ENCODE peak calls at places on chromosome 1, in six cellular contexts. L, B, K, H, V and S are unnamed samples.

GRCh38 chr1:198660341-198661056 is 21.7 kb downstream of the PTPRC start:
- DNase-seq in L (no peak), B (no peak), K (no peak), H (no peak), V (no peak), S (no peak)

GRCh38 chr1:30748699-30749401 is 8.7 kb downstream of the LAPTM5 start:
- DNase-seq in L (no peak), B (no peak), K (no peak), H (no peak), V (no peak), S (peak)

GRCh38 chr1:118504231-118504644 is 319.2 kb upstream of the SPAG17 start:
- DNase-seq in L (no peak), B (peak), K (no peak), H (no peak), V (no peak), S (peak)

GRCh38 chr1:4653796-4654715 is at the start of gene AJAP1:
- DNase-seq in L (peak), B (no peak), K (no peak), H (no peak), V (peak), S (peak)

GRCh38 chr1:59926381-59927243 is at the start of gene CYP2J2:
- DNase-seq in L (peak), B (peak), K (no peak), H (peak), V (no peak), S (peak)

GRCh38 chr1:154772611-154773515 is 97.2 kb downstream of the KCNN3 start:
- DNase-seq in L (peak), B (peak), K (peak), H (peak), V (no peak), S (peak)

GRCh38 chr1:182784556-182785171 is 4.9 kb upstream of the NPL start:
- DNase-seq in L (no peak), B (peak), K (peak), H (no peak), V (peak), S (no peak)

GRCh38 chr1:25461783-25462182 is 31.1 kb downstream of the MACO1 start:
- DNase-seq in L (no peak), B (no peak), K (no peak), H (no peak), V (no peak), S (no peak)

GRCh38 chr1:17239420-17239819 is 9.5 kb upstream of the PADI3 start:
- DNase-seq in L (peak), B (peak), K (no peak), H (no peak), V (no peak), S (peak)

GRCh38 chr1:59266180-59266926 is 30.5 kb upstream of the FGGY start:
- DNase-seq in L (no peak), B (no peak), K (no peak), H (no peak), V (no peak), S (no peak)

GRCh38 chr1:246582301-246583055 is 16.2 kb downstream of the CNST start:
- DNase-seq in L (no peak), B (no peak), K (no peak), H (no peak), V (no peak), S (no peak)

GRCh38 chr1:234726359-234726836 is 116.4 kb upstream of the IRF2BP2 start:
- DNase-seq in L (peak), B (peak), K (no peak), H (no peak), V (peak), S (peak)

GRCh38 chr1:104706631-104707147 is 957.0 kb downstream of the AMY1C start:
- DNase-seq in L (no peak), B (peak), K (no peak), H (no peak), V (no peak), S (no peak)

GRCh38 chr1:61241411-61241838 is 159.1 kb downstream of the NFIA start:
- DNase-seq in L (no peak), B (no peak), K (peak), H (no peak), V (peak), S (no peak)

DNA sequence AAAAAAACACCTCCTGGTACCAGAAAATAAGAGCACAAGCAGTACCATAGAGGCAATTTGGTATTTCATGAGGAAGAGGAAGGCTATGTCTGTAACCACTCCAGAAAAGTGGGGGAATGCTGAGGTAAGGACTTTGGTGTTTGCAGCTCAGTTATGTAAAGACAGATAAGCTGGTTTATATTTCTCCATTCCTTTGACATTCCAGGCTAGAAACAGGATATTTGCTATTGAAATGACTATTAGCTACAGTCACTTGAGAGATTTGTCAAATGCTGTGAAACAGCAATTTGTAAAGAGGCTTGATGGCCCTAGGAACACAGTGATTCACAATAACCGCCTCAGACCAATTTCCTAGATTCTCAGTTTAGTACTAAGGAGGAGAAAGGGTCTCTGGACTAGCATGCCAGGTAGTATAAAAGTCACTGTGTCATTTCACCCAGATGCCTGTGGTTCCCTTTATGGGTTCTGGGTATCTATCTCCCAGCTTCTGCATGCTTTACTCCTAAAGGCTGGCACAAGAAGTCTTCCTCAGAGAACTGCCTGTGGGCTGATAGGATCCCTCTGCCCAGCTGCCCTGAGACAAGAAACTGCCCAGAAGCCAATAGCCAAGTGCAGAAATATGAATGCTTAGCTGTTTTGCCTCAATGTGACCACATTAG is 80.5 kb downstream of the VCAM1 start:
- DNase-seq in L (no peak), B (no peak), K (no peak), H (no peak), V (no peak), S (no peak)
- H3K27ac ChIP-seq in L (no peak), B (no peak), K (no peak), H (no peak), V (no peak), S (no peak)

GRCh38 chr1:55506686-55507577 is 291.8 kb upstream of the USP24 start:
- DNase-seq in L (no peak), B (no peak), K (no peak), H (no peak), V (no peak), S (no peak)
- TF ChIP-seq CTCF in L (no peak), B (no peak), K (no peak), H (no peak), V (no peak), S (no peak)

GRCh38 chr1:31763671-31764306 is 351 bp downstream of the ADGRB2 start:
- DNase-seq in L (no peak), B (peak), K (no peak), H (no peak), V (no peak), S (no peak)

GRCh38 chr1:31765516-31765915 is 1.4 kb upstream of the ADGRB2 start:
- DNase-seq in L (no peak), B (no peak), K (no peak), H (no peak), V (no peak), S (no peak)

GRCh38 chr1:31765041-31765467 is 914 bp upstream of the ADGRB2 start:
- DNase-seq in L (no peak), B (peak), K (no peak), H (no peak), V (no peak), S (peak)

GRCh38 chr1:31762726-31763670 is 1.1 kb downstream of the ADGRB2 start:
- DNase-seq in L (peak), B (peak), K (peak), H (peak), V (peak), S (peak)

DNA sequence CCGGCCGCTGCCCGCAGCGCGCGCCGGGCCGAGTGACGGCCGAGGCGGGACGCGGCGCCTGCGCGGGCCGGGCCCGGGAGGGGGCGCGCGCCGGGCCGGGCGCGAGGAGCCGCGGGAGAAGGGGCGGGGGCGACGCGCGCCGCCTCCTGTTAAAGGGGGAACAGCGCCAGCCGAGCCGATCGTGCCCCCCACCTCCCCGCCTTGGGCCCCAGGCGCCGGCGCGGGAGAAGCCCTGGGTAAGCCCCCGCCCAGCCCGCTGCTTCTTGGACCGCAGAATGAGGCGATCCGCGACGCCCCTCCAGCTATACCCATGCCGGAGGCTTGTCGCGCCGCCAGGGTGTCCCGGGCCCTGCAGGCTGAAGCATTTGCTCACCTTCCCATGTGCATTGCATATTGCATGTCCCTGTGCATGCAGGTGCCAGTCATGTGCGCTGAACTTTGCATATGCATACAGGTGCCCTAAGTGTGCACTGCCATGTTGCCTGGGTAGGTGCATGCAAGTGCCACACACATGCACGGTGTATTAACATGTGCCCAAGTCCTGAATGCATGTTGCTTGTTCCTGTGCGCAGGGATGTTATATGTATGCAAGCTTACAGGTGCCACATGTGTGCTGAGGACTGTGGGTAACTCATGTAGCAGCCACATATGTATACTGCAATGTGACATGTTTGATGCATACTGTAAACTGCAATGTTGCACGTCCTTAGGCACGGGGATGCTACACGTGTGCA is at the start of gene ADGRB2:
- DNase-seq in L (peak), B (peak), K (no peak), H (peak), V (no peak), S (peak)
- H3K27ac ChIP-seq in L (no peak), B (no peak), K (no peak), H (no peak), V (no peak), S (no peak)

GRCh38 chr1:177181631-177182291 is 11.0 kb downstream of the BRINP2 start:
- DNase-seq in L (peak), B (peak), K (no peak), H (no peak), V (peak), S (peak)

GRCh38 chr1:177190308-177190970 is 19.7 kb downstream of the BRINP2 start:
- DNase-seq in L (no peak), B (no peak), K (no peak), H (no peak), V (no peak), S (no peak)

GRCh38 chr1:177183801-177184200 is 13.0 kb downstream of the BRINP2 start:
- DNase-seq in L (no peak), B (no peak), K (no peak), H (no peak), V (no peak), S (no peak)

GRCh38 chr1:177181280-177181630 is 10.5 kb downstream of the BRINP2 start:
- DNase-seq in L (peak), B (peak), K (no peak), H (no peak), V (no peak), S (peak)

GRCh38 chr1:177185209-177185608 is 14.5 kb downstream of the BRINP2 start:
- DNase-seq in L (no peak), B (peak), K (no peak), H (no peak), V (no peak), S (peak)
- TF ChIP-seq CTCF in L (peak), B (peak), K (no peak), H (no peak), V (no peak), S (peak)

GRCh38 chr1:10784998-10785854 is 11.2 kb downstream of the CASZ1 start:
- DNase-seq in L (no peak), B (no peak), K (peak), H (no peak), V (no peak), S (no peak)
- H3K27ac ChIP-seq in L (no peak), B (no peak), K (peak), H (no peak), V (no peak), S (no peak)

GRCh38 chr1:13228343-13228781 is 2.4 kb upstream of the PRAMEF18 start:
- DNase-seq in L (no peak), B (peak), K (no peak), H (no peak), V (no peak), S (peak)
- TF ChIP-seq CTCF in L (peak), B (peak), K (no peak), H (peak), V (no peak), S (peak)

DNA sequence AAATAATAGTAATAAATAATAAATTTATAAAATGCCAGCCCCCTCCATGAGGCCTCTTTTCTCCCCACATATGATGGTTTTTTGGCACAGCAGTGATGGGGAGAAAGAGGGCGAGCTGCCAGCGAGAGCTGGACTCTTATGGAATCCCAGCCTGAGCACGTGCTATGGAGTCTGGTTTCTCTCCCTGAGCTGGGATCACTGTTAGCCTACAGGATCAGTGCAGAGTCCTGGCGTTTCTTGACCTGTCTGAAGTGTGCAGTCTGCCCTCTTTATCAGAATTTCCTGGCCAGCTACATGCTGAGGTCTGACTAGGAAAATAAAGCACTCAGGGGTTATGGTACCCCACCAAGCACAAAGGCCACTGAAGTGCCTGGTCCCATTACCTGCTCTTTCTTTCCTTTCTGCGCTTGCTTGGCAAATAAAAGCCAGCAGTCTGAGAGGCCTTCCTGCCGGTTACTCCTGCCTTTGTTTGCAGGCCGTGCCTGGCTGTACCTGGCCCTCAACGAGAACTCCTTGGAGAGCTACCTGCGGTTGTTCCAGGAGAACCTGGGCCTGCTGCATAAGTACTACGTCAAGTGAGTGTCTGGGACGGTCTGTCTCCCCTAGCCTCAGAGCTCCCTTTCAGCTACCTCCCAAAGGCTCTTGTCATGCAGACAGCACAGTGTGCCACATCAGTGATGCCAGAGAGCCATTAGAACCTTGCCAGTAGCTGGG is 18.5 kb upstream of the SLC25A34 start:
- DNase-seq in L (no peak), B (no peak), K (no peak), H (no peak), V (no peak), S (no peak)
- H3K27ac ChIP-seq in L (no peak), B (no peak), K (peak), H (no peak), V (no peak), S (no peak)